ENCODE peak calls at places on chromosome 11, in six cellular contexts. G, P, I, L, F and X are unnamed samples.
A peak's percentile ranks its signal among the peaks of the same experiment; 100 is the strongest.

GRCh38 chr11:35619754-35620640 is 1.7 kb downstream of the FJX1 start:
- DNase-seq in P (peak; percentile 46), L (peak; percentile 89), G (no peak), F (no peak), I (peak; percentile 56), X (peak; percentile 16)

GRCh38 chr11:112377946-112378345 is 117.3 kb upstream of the PLET1 start:
- DNase-seq in I (no peak), G (no peak), L (no peak), F (no peak), P (no peak), X (no peak)

GRCh38 chr11:76208829-76209670 is 2.7 kb upstream of the WNT11 start:
- DNase-seq in P (peak; percentile 26), F (peak; percentile 90), G (peak; percentile 55), L (no peak), I (peak; percentile 88), X (peak; percentile 78)

GRCh38 chr11:74520316-74520715 is 26.8 kb upstream of the LIPT2 start:
- DNase-seq in P (no peak), F (no peak), L (no peak), I (no peak), G (no peak), X (no peak)

GRCh38 chr11:67497656-67498291 is 7.4 kb downstream of the PITPNM1 start:
- DNase-seq in I (no peak), G (no peak), L (no peak), P (no peak), F (no peak), X (no peak)

GRCh38 chr11:79441159-79441875 is 487 bp upstream of the TENM4 start:
- DNase-seq in G (no peak), L (no peak), F (no peak), P (peak; percentile 56), I (no peak), X (peak; percentile 17)

GRCh38 chr11:62223095-62223494 is 14.6 kb downstream of the SCGB2A1 start:
- DNase-seq in I (no peak), G (no peak), L (no peak), F (no peak), P (peak; percentile 24), X (no peak)

GRCh38 chr11:128342511-128343133 is 244.7 kb downstream of the ETS1 start:
- DNase-seq in L (no peak), I (peak; percentile 57), G (peak; percentile 21), P (peak; percentile 76), F (peak; percentile 70), X (no peak)

GRCh38 chr11:91373497-91373896 is 851.1 kb upstream of the FAT3 start:
- DNase-seq in I (no peak), F (no peak), L (no peak), G (no peak), P (no peak), X (no peak)

GRCh38 chr11:34728609-34729008 is 107.7 kb downstream of the EHF start:
- DNase-seq in L (no peak), G (no peak), I (no peak), P (no peak), F (no peak), X (no peak)

GRCh38 chr11:6403539-6403938 is 13.3 kb downstream of the SMPD1 start:
- DNase-seq in F (no peak), L (no peak), P (no peak), G (no peak), I (no peak), X (no peak)

GRCh38 chr11:40130427-40130826 is 1329.0 kb downstream of the LRRC4C start:
- DNase-seq in F (no peak), I (peak; percentile 11), L (no peak), P (no peak), G (no peak), X (no peak)

GRCh38 chr11:40133526-40133925 is 1325.9 kb downstream of the LRRC4C start:
- DNase-seq in I (no peak), F (no peak), P (no peak), L (no peak), G (no peak), X (no peak)

GRCh38 chr11:40125054-40125453 is 1334.4 kb downstream of the LRRC4C start:
- DNase-seq in F (no peak), G (no peak), L (no peak), P (no peak), I (no peak), X (no peak)

GRCh38 chr11:40132881-40133280 is 1326.6 kb downstream of the LRRC4C start:
- DNase-seq in L (no peak), G (no peak), I (no peak), F (no peak), P (peak; percentile 17), X (no peak)

DNA sequence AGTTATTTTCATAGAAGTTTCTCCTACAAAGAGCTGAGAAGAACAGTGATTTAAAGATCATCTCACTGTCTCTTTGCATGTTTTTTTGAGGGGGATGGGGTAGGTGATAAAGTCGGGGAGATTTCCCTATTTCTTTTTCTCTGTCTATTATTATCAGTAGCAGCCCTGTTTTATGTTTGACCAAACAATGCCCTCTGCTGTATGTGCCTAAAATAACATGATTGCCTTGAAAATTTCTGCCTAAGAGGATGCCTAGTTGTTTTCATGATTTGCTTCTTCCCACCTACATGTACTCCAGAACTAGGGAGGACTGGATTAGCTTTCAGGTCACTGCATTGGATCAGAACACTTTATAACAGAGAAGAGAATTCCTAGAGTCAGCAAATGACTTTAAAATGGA is 1330.2 kb downstream of the LRRC4C start:
- DNase-seq in L (no peak), F (no peak), G (no peak), I (peak; percentile 44), P (peak; percentile 19), X (no peak)
- TF ChIP-seq CTCF in L (peak; percentile 73), F (peak; percentile 36), G (no peak), I (no peak), P (peak; percentile 32), X (no peak)

GRCh38 chr11:113802621-113803020 is 23.0 kb downstream of the CLDN25 start:
- DNase-seq in P (no peak), I (no peak), F (no peak), G (no peak), L (no peak), X (no peak)

GRCh38 chr11:113805640-113806039 is 26.0 kb downstream of the CLDN25 start:
- DNase-seq in I (no peak), L (no peak), P (no peak), F (no peak), G (no peak), X (no peak)

DNA sequence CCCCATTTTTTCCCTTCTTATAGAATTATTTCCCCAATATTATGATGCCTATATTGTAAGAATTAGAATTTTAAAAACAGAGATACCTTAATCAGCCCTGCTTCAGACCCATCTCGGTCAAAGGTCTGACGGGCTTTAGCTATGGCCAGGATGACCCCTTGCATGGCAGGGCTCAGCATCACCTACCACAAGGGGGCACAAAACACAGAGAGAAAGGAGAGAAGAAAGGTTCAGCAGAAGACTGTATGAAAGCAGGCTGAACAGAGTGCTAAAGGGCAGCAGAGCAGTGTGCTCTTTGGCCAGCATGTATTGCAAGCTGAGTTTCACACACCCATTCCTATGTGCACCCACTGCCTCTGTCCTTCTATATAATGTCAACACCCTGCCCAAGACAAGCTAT is 26.8 kb downstream of the CLDN25 start:
- DNase-seq in I (peak; percentile 54), F (no peak), P (no peak), G (no peak), L (no peak), X (no peak)
- TF ChIP-seq CTCF in I (peak; percentile 56), F (peak; percentile 27), P (peak; percentile 58), G (no peak), L (peak; percentile 72), X (no peak)

GRCh38 chr11:134398644-134399292 is 13.3 kb downstream of the B3GAT1 start:
- DNase-seq in F (no peak), P (no peak), I (no peak), L (peak; percentile 69), G (no peak), X (no peak)
- TF ChIP-seq CTCF in F (no peak), P (no peak), I (no peak), L (no peak), G (no peak), X (no peak)

GRCh38 chr11:65477271-65478029 is 21.4 kb upstream of the MALAT1 start:
- DNase-seq in I (peak; percentile 94), L (peak; percentile 99), G (peak; percentile 71), P (peak; percentile 96), F (peak; percentile 99), X (peak; percentile 92)

GRCh38 chr11:65478411-65479183 is 20.2 kb upstream of the MALAT1 start:
- DNase-seq in I (no peak), P (peak; percentile 61), G (no peak), L (peak; percentile 92), F (peak; percentile 80), X (no peak)

GRCh38 chr11:65476632-65477270 is 22.1 kb upstream of the MALAT1 start:
- DNase-seq in L (peak; percentile 41), I (no peak), G (no peak), F (no peak), P (peak; percentile 38), X (no peak)

GRCh38 chr11:65482306-65482850 is 16.5 kb upstream of the MALAT1 start:
- DNase-seq in P (peak; percentile 34), I (no peak), F (no peak), G (no peak), L (no peak), X (no peak)

GRCh38 chr11:65479184-65480145 is 19.4 kb upstream of the MALAT1 start:
- DNase-seq in F (peak; percentile 45), G (no peak), I (no peak), L (peak; percentile 59), P (peak; percentile 84), X (no peak)
- TF ChIP-seq CTCF in F (peak; percentile 40), G (no peak), I (peak; percentile 43), L (peak; percentile 71), P (peak; percentile 65), X (no peak)

GRCh38 chr11:64916848-64917662 is at the start of gene ATG2A:
- DNase-seq in G (peak; percentile 98), I (peak; percentile 99), F (peak; percentile 100), L (no peak), P (peak; percentile 100), X (peak; percentile 97)

GRCh38 chr11:64917663-64917995 is 620 bp upstream of the ATG2A start:
- DNase-seq in F (no peak), L (no peak), G (no peak), P (no peak), I (no peak), X (no peak)

GRCh38 chr11:64919627-64920026 is 2.6 kb upstream of the ATG2A start:
- DNase-seq in P (no peak), G (no peak), I (no peak), F (no peak), L (no peak), X (no peak)

GRCh38 chr11:64916040-64916847 is 765 bp downstream of the ATG2A start:
- DNase-seq in F (peak; percentile 78), G (peak; percentile 39), P (no peak), I (no peak), L (no peak), X (no peak)

GRCh38 chr11:64918056-64918455 is 1.0 kb upstream of the ATG2A start:
- DNase-seq in F (no peak), L (no peak), G (no peak), I (peak; percentile 27), P (peak; percentile 71), X (no peak)
- TF ChIP-seq CTCF in F (peak; percentile 25), L (peak; percentile 66), G (no peak), I (peak; percentile 39), P (peak; percentile 33), X (no peak)

GRCh38 chr11:117919326-117920275 is 9.6 kb downstream of the TMPRSS13 start:
- DNase-seq in F (no peak), G (no peak), L (peak; percentile 56), I (no peak), P (no peak), X (no peak)
- TF ChIP-seq CTCF in F (no peak), G (no peak), L (no peak), I (no peak), P (no peak), X (no peak)